ENCODE peak calls at places on chromosomes 6 and 20, in four cellular contexts. U is heart left ventricle, J is IMR-90, I is sigmoid colon. L is an unnamed sample.
A peak's percentile ranks its signal among the peaks of the same experiment; 100 is the strongest.

GRCh38 chr20:34085544-34086040 is 26.5 kb downstream of the EIF2S2 start:
- DNase-seq in J (no peak), U (no peak), I (no peak), L (peak; percentile 29)

GRCh38 chr6:149150999-149151398 is 166.5 kb upstream of the TAB2 start:
- DNase-seq in I (no peak), J (no peak), U (no peak), L (no peak)

GRCh38 chr20:50491926-50492634 is 18.1 kb upstream of the PTPN1 start:
- DNase-seq in J (peak; percentile 55), U (no peak), I (peak; percentile 30), L (peak; percentile 84)

GRCh38 chr6:130466744-130467052 is 100.9 kb downstream of the TMEM200A start:
- DNase-seq in J (peak; percentile 46), I (no peak), U (no peak), L (no peak)

GRCh38 chr6:117840541-117840983 is 66.5 kb upstream of the SLC35F1 start:
- DNase-seq in J (peak; percentile 36), U (no peak), I (no peak), L (no peak)

GRCh38 chr6:14339711-14340590 is 222.4 kb downstream of the CD83 start:
- DNase-seq in U (no peak), J (no peak), I (no peak), L (no peak)

GRCh38 chr20:17816804-17817590 is 117.2 kb downstream of the BANF2 start:
- DNase-seq in I (peak; percentile 22), J (no peak), U (no peak), L (no peak)

GRCh38 chr6:30325873-30326445 is 768 bp upstream of the TRIM39 start:
- DNase-seq in I (no peak), J (no peak), U (no peak), L (peak; percentile 88)

GRCh38 chr6:106379951-106380350 is 19.4 kb downstream of the CRYBG1 start:
- DNase-seq in U (no peak), J (no peak), I (no peak), L (no peak)

GRCh38 chr20:55701467-55701866 is 303.9 kb downstream of the CBLN4 start:
- DNase-seq in I (no peak), U (no peak), J (no peak), L (no peak)

GRCh38 chr6:80608881-80609280 is 502.4 kb downstream of the BCKDHB start:
- DNase-seq in U (no peak), I (no peak), J (peak; percentile 49), L (no peak)

GRCh38 chr20:19024296-19025035 is 188.0 kb upstream of the SLC24A3 start:
- DNase-seq in I (no peak), U (no peak), J (no peak), L (peak; percentile 53)

GRCh38 chr20:19027971-19028370 is 184.5 kb upstream of the SLC24A3 start:
- DNase-seq in I (no peak), J (no peak), U (no peak), L (no peak)

GRCh38 chr20:19026121-19026878 is 186.1 kb upstream of the SLC24A3 start:
- DNase-seq in I (peak; percentile 82), J (no peak), U (no peak), L (peak; percentile 13)

GRCh38 chr20:19025430-19026120 is 186.9 kb upstream of the SLC24A3 start:
- DNase-seq in I (no peak), J (no peak), U (no peak), L (no peak)

DNA sequence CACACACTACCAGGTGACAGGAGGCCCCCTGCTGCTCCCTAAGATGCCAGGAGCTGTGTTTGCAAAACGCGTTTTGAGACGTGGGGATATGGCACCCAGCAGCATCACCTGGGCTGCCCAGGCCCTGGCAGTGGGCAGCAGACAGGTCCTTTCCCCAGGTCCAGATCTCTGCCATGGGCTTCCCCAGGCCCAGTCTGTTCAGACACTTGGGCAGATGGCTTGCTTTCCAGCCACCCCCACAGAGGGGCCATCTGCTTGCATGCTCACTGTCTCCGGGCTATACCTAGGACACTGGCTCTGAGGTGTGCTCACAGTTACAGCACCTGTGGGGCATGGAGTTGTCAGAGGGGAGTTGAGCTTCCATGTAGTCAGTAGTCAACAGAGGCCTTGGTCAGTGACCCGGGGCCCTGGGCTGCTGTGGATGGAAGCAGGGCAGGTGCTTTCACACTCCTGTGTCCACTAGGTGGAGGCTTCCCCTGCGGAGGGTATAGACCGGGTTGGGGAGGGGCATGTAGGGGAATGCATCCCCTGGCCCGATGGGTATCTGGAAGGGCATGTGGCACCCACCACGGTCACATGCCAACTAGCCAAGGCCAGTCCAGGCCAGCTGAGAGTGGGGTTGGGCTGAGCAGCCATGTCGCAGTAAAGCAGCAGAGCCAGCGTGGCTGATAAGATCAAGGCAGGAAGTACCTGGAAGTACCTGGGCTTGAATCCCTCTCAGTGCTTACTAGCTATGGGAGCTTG is 185.4 kb upstream of the SLC24A3 start:
- DNase-seq in I (no peak), U (no peak), J (no peak), L (peak; percentile 12)
- TF ChIP-seq CTCF in I (no peak), U (no peak), J (no peak), L (no peak)

DNA sequence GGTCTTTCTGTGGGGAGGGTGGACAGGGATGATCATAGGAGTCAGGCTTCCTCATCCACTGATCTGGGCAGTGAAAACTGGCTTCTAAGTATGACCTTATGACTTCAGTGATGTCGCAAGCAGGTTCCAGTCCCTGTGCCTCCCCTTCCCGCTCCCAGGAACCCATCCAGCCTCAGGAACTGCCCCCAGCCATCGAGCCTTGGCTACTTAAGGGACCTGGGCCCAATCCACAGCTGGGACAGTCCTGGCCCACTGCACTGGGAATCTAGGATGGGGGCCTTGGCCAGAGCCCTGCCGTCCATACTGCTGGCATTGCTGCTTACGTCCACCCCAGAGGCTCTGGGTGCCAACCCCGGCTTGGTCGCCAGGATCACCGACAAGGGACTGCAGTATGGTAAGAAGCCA is at the start of gene LBP:
- DNase-seq in I (no peak), J (no peak), U (no peak), L (no peak)
- H3K4me3 ChIP-seq in I (no peak within 1 kb of the TSS), J (no peak within 1 kb of the TSS), U (no peak within 1 kb of the TSS), L (no peak within 1 kb of the TSS)

DNA sequence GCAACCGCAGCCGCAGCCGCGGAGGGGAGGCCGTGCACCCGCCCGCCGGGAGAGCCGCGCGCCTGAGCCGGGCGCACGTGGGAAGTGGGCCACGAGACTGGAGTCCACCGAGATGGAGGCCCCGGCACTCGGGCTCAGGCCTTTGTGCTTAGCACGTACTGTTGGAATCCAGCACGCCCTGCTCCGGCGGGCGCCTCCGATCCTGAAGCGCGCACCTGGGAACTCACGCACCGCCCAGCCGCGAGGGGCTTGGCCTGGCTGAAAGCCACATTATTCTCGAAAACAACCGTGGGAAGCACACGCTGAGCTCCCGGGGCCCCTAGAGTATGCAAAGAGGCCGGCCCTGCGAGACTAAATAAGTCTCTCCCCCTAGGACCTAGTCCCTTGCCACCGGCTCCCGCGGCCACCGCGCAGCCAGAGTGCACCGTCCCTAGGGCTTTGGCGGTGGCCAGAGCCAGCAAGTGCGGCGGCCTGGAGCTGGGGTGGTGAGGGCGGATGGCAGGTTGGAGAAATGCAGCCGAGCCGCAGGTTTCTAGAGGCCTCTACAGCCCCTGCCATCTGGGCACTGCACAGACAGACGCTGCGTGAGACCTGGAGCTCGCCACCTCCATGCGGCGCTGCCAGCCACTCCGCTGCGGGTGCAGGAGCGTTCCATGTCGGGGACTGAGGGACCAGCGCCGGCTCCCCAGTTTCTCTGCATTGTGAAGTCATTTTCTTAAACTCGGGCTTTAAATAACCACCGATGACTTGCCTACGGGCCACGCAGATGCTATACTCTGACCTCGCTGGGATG is 42.0 kb upstream of the LY86 start:
- DNase-seq in J (peak; percentile 1), I (no peak), U (peak; percentile 77), L (no peak)
- TF ChIP-seq POLR2A in J (no peak), I (no peak), U (no peak), L (no peak)

GRCh38 chr6:168314029-168314420 is 5.6 kb downstream of the DACT2 start:
- DNase-seq in U (no peak), J (no peak), I (no peak), L (no peak)

GRCh38 chr6:168315626-168316025 is 4.0 kb downstream of the DACT2 start:
- DNase-seq in J (no peak), I (no peak), U (no peak), L (no peak)

GRCh38 chr6:168318090-168318489 is 1.5 kb downstream of the DACT2 start:
- DNase-seq in U (no peak), I (no peak), J (no peak), L (peak; percentile 84)

GRCh38 chr6:168313371-168314028 is 6.1 kb downstream of the DACT2 start:
- DNase-seq in J (no peak), U (no peak), I (no peak), L (no peak)

GRCh38 chr6:168314948-168315347 is 4.6 kb downstream of the DACT2 start:
- DNase-seq in U (no peak), J (no peak), I (no peak), L (peak; percentile 82)
- TF ChIP-seq CTCF in U (peak; percentile 37), J (no peak), I (peak; percentile 54), L (no peak)

L was measured in lower leg skin.